ENCODE peak calls at places on chromosome 12, in eight cellular contexts. One of them, this sample, is unnamed.

GRCh38 chr12:57006809-57007475 is 596 bp upstream of the ZBTB39 start:
- DNase-seq in effector memory CD4-positive, alpha-beta T cell: no peak
- DNase-seq in stimulated activated CD8-positive, alpha-beta memory T cell treated with anti-CD3 and anti-CD28 coated beads, Interleukin-4, amount 100 ng/mL, for 24 hours: no peak
- DNase-seq in NCI-H345: no peak
- DNase-seq in LoVo: no peak
- DNase-seq in NCI-H1417 treated with DMSO at 0.1 percent for 48 hours: no peak
- DNase-seq in posterior vena cava: no peak
- DNase-seq in CD4-positive, CD25-positive, alpha-beta regulatory T cell: peak; percentile 18
- DNase-seq in this sample: no peak

GRCh38 chr12:46749322-46749721 is 76.5 kb downstream of the SLC38A4 start:
- DNase-seq in LoVo: no peak
- DNase-seq in NCI-H1417 treated with DMSO at 0.1 percent for 48 hours: no peak
- DNase-seq in effector memory CD4-positive, alpha-beta T cell: no peak
- DNase-seq in posterior vena cava: no peak
- DNase-seq in NCI-H345: no peak
- DNase-seq in CD4-positive, CD25-positive, alpha-beta regulatory T cell: no peak
- DNase-seq in stimulated activated CD8-positive, alpha-beta memory T cell treated with anti-CD3 and anti-CD28 coated beads, Interleukin-4, amount 100 ng/mL, for 24 hours: no peak
- DNase-seq in this sample: no peak

GRCh38 chr12:108302471-108303311 is 36.4 kb downstream of the CMKLR1 start:
- DNase-seq in stimulated activated CD8-positive, alpha-beta memory T cell treated with anti-CD3 and anti-CD28 coated beads, Interleukin-4, amount 100 ng/mL, for 24 hours: no peak
- DNase-seq in NCI-H345: no peak
- DNase-seq in LoVo: peak; percentile 87
- DNase-seq in effector memory CD4-positive, alpha-beta T cell: no peak
- DNase-seq in CD4-positive, CD25-positive, alpha-beta regulatory T cell: no peak
- DNase-seq in NCI-H1417 treated with DMSO at 0.1 percent for 48 hours: no peak
- DNase-seq in posterior vena cava: peak; percentile 96
- DNase-seq in this sample: peak; percentile 83

GRCh38 chr12:92503977-92504966 is 198.5 kb upstream of the PLEKHG7 start:
- DNase-seq in NCI-H1417 treated with DMSO at 0.1 percent for 48 hours: no peak
- DNase-seq in effector memory CD4-positive, alpha-beta T cell: no peak
- DNase-seq in NCI-H345: no peak
- DNase-seq in posterior vena cava: no peak
- DNase-seq in LoVo: no peak
- DNase-seq in CD4-positive, CD25-positive, alpha-beta regulatory T cell: no peak
- DNase-seq in stimulated activated CD8-positive, alpha-beta memory T cell treated with anti-CD3 and anti-CD28 coated beads, Interleukin-4, amount 100 ng/mL, for 24 hours: no peak
- DNase-seq in this sample: no peak

GRCh38 chr12:121803861-121804416 is at the start of gene SETD1B:
- DNase-seq in posterior vena cava: no peak
- DNase-seq in effector memory CD4-positive, alpha-beta T cell: no peak
- DNase-seq in CD4-positive, CD25-positive, alpha-beta regulatory T cell: peak; percentile 74
- DNase-seq in NCI-H345: peak; percentile 30
- DNase-seq in stimulated activated CD8-positive, alpha-beta memory T cell treated with anti-CD3 and anti-CD28 coated beads, Interleukin-4, amount 100 ng/mL, for 24 hours: no peak
- DNase-seq in LoVo: peak; percentile 84
- DNase-seq in NCI-H1417 treated with DMSO at 0.1 percent for 48 hours: no peak
- DNase-seq in this sample: peak; percentile 82

GRCh38 chr12:13187399-13187798 is 9.1 kb upstream of the EMP1 start:
- DNase-seq in NCI-H345: no peak
- DNase-seq in stimulated activated CD8-positive, alpha-beta memory T cell treated with anti-CD3 and anti-CD28 coated beads, Interleukin-4, amount 100 ng/mL, for 24 hours: no peak
- DNase-seq in LoVo: no peak
- DNase-seq in effector memory CD4-positive, alpha-beta T cell: no peak
- DNase-seq in NCI-H1417 treated with DMSO at 0.1 percent for 48 hours: no peak
- DNase-seq in CD4-positive, CD25-positive, alpha-beta regulatory T cell: no peak
- DNase-seq in posterior vena cava: no peak
- DNase-seq in this sample: no peak

GRCh38 chr12:51926064-51926632 is 18.8 kb downstream of the ACVRL1 start:
- DNase-seq in effector memory CD4-positive, alpha-beta T cell: no peak
- DNase-seq in CD4-positive, CD25-positive, alpha-beta regulatory T cell: no peak
- DNase-seq in posterior vena cava: peak; percentile 60
- DNase-seq in stimulated activated CD8-positive, alpha-beta memory T cell treated with anti-CD3 and anti-CD28 coated beads, Interleukin-4, amount 100 ng/mL, for 24 hours: no peak
- DNase-seq in NCI-H345: no peak
- DNase-seq in NCI-H1417 treated with DMSO at 0.1 percent for 48 hours: no peak
- DNase-seq in LoVo: no peak
- DNase-seq in this sample: no peak

GRCh38 chr12:7319934-7320333 is 16.1 kb downstream of the ACSM4 start:
- DNase-seq in CD4-positive, CD25-positive, alpha-beta regulatory T cell: peak; percentile 2
- DNase-seq in posterior vena cava: no peak
- DNase-seq in NCI-H1417 treated with DMSO at 0.1 percent for 48 hours: no peak
- DNase-seq in effector memory CD4-positive, alpha-beta T cell: no peak
- DNase-seq in NCI-H345: no peak
- DNase-seq in stimulated activated CD8-positive, alpha-beta memory T cell treated with anti-CD3 and anti-CD28 coated beads, Interleukin-4, amount 100 ng/mL, for 24 hours: no peak
- DNase-seq in LoVo: no peak
- DNase-seq in this sample: no peak

GRCh38 chr12:10205251-10205807 is 7.3 kb upstream of the GABARAPL1 start:
- DNase-seq in LoVo: no peak
- DNase-seq in stimulated activated CD8-positive, alpha-beta memory T cell treated with anti-CD3 and anti-CD28 coated beads, Interleukin-4, amount 100 ng/mL, for 24 hours: no peak
- DNase-seq in NCI-H345: no peak
- DNase-seq in CD4-positive, CD25-positive, alpha-beta regulatory T cell: no peak
- DNase-seq in posterior vena cava: no peak
- DNase-seq in effector memory CD4-positive, alpha-beta T cell: no peak
- DNase-seq in NCI-H1417 treated with DMSO at 0.1 percent for 48 hours: no peak
- DNase-seq in this sample: no peak

GRCh38 chr12:100268835-100269564 is 2.0 kb downstream of the SCYL2 start:
- DNase-seq in NCI-H345: no peak
- DNase-seq in CD4-positive, CD25-positive, alpha-beta regulatory T cell: peak; percentile 1
- DNase-seq in posterior vena cava: no peak
- DNase-seq in NCI-H1417 treated with DMSO at 0.1 percent for 48 hours: no peak
- DNase-seq in effector memory CD4-positive, alpha-beta T cell: no peak
- DNase-seq in LoVo: no peak
- DNase-seq in stimulated activated CD8-positive, alpha-beta memory T cell treated with anti-CD3 and anti-CD28 coated beads, Interleukin-4, amount 100 ng/mL, for 24 hours: no peak
- DNase-seq in this sample: peak; percentile 24

GRCh38 chr12:117352260-117352659 is 9.2 kb downstream of the NOS1 start:
- DNase-seq in posterior vena cava: no peak
- DNase-seq in LoVo: no peak
- DNase-seq in stimulated activated CD8-positive, alpha-beta memory T cell treated with anti-CD3 and anti-CD28 coated beads, Interleukin-4, amount 100 ng/mL, for 24 hours: no peak
- DNase-seq in CD4-positive, CD25-positive, alpha-beta regulatory T cell: no peak
- DNase-seq in effector memory CD4-positive, alpha-beta T cell: no peak
- DNase-seq in NCI-H345: no peak
- DNase-seq in NCI-H1417 treated with DMSO at 0.1 percent for 48 hours: no peak
- DNase-seq in this sample: no peak

GRCh38 chr12:2170376-2170775 is 117.6 kb downstream of the CACNA1C start:
- DNase-seq in effector memory CD4-positive, alpha-beta T cell: no peak
- DNase-seq in LoVo: no peak
- DNase-seq in CD4-positive, CD25-positive, alpha-beta regulatory T cell: no peak
- DNase-seq in NCI-H345: no peak
- DNase-seq in posterior vena cava: no peak
- DNase-seq in stimulated activated CD8-positive, alpha-beta memory T cell treated with anti-CD3 and anti-CD28 coated beads, Interleukin-4, amount 100 ng/mL, for 24 hours: no peak
- DNase-seq in NCI-H1417 treated with DMSO at 0.1 percent for 48 hours: no peak
- DNase-seq in this sample: no peak

GRCh38 chr12:5060958-5061357 is 17.3 kb downstream of the KCNA5 start:
- DNase-seq in posterior vena cava: no peak
- DNase-seq in LoVo: no peak
- DNase-seq in CD4-positive, CD25-positive, alpha-beta regulatory T cell: no peak
- DNase-seq in effector memory CD4-positive, alpha-beta T cell: no peak
- DNase-seq in NCI-H1417 treated with DMSO at 0.1 percent for 48 hours: no peak
- DNase-seq in NCI-H345: no peak
- DNase-seq in stimulated activated CD8-positive, alpha-beta memory T cell treated with anti-CD3 and anti-CD28 coated beads, Interleukin-4, amount 100 ng/mL, for 24 hours: no peak
- DNase-seq in this sample: no peak

GRCh38 chr12:113475451-113476085 is 3.9 kb upstream of the LHX5 start:
- DNase-seq in LoVo: no peak
- DNase-seq in stimulated activated CD8-positive, alpha-beta memory T cell treated with anti-CD3 and anti-CD28 coated beads, Interleukin-4, amount 100 ng/mL, for 24 hours: no peak
- DNase-seq in NCI-H1417 treated with DMSO at 0.1 percent for 48 hours: no peak
- DNase-seq in posterior vena cava: no peak
- DNase-seq in effector memory CD4-positive, alpha-beta T cell: no peak
- DNase-seq in NCI-H345: no peak
- DNase-seq in CD4-positive, CD25-positive, alpha-beta regulatory T cell: no peak
- DNase-seq in this sample: peak; percentile 63

GRCh38 chr12:16300706-16301105 is 23.2 kb upstream of the SLC15A5 start:
- DNase-seq in NCI-H345: no peak
- DNase-seq in LoVo: no peak
- DNase-seq in CD4-positive, CD25-positive, alpha-beta regulatory T cell: no peak
- DNase-seq in effector memory CD4-positive, alpha-beta T cell: no peak
- DNase-seq in posterior vena cava: no peak
- DNase-seq in stimulated activated CD8-positive, alpha-beta memory T cell treated with anti-CD3 and anti-CD28 coated beads, Interleukin-4, amount 100 ng/mL, for 24 hours: no peak
- DNase-seq in NCI-H1417 treated with DMSO at 0.1 percent for 48 hours: no peak
- DNase-seq in this sample: no peak

GRCh38 chr12:57887631-57888406 is 41.3 kb upstream of the CTDSP2 start:
- DNase-seq in CD4-positive, CD25-positive, alpha-beta regulatory T cell: no peak
- DNase-seq in effector memory CD4-positive, alpha-beta T cell: no peak
- DNase-seq in stimulated activated CD8-positive, alpha-beta memory T cell treated with anti-CD3 and anti-CD28 coated beads, Interleukin-4, amount 100 ng/mL, for 24 hours: no peak
- DNase-seq in NCI-H1417 treated with DMSO at 0.1 percent for 48 hours: no peak
- DNase-seq in NCI-H345: peak; percentile 42
- DNase-seq in LoVo: no peak
- DNase-seq in posterior vena cava: peak; percentile 89
- DNase-seq in this sample: peak; percentile 57

GRCh38 chr12:110796952-110797351 is 49.8 kb upstream of the CCDC63 start:
- DNase-seq in NCI-H1417 treated with DMSO at 0.1 percent for 48 hours: no peak
- DNase-seq in stimulated activated CD8-positive, alpha-beta memory T cell treated with anti-CD3 and anti-CD28 coated beads, Interleukin-4, amount 100 ng/mL, for 24 hours: no peak
- DNase-seq in LoVo: peak; percentile 50
- DNase-seq in posterior vena cava: no peak
- DNase-seq in effector memory CD4-positive, alpha-beta T cell: no peak
- DNase-seq in CD4-positive, CD25-positive, alpha-beta regulatory T cell: no peak
- DNase-seq in NCI-H345: no peak
- DNase-seq in this sample: no peak

GRCh38 chr12:126191037-126191891 is 1126.0 kb downstream of the AACS start:
- DNase-seq in NCI-H1417 treated with DMSO at 0.1 percent for 48 hours: no peak
- DNase-seq in CD4-positive, CD25-positive, alpha-beta regulatory T cell: no peak
- DNase-seq in LoVo: no peak
- DNase-seq in stimulated activated CD8-positive, alpha-beta memory T cell treated with anti-CD3 and anti-CD28 coated beads, Interleukin-4, amount 100 ng/mL, for 24 hours: no peak
- DNase-seq in posterior vena cava: no peak
- DNase-seq in NCI-H345: peak; percentile 45
- DNase-seq in effector memory CD4-positive, alpha-beta T cell: no peak
- DNase-seq in this sample: peak; percentile 64

GRCh38 chr12:66623455-66623854 is 55.4 kb downstream of the GRIP1 start:
- DNase-seq in posterior vena cava: no peak
- DNase-seq in LoVo: no peak
- DNase-seq in CD4-positive, CD25-positive, alpha-beta regulatory T cell: no peak
- DNase-seq in stimulated activated CD8-positive, alpha-beta memory T cell treated with anti-CD3 and anti-CD28 coated beads, Interleukin-4, amount 100 ng/mL, for 24 hours: no peak
- DNase-seq in NCI-H345: no peak
- DNase-seq in effector memory CD4-positive, alpha-beta T cell: no peak
- DNase-seq in NCI-H1417 treated with DMSO at 0.1 percent for 48 hours: no peak
- DNase-seq in this sample: no peak

GRCh38 chr12:74725154-74725553 is 187.5 kb downstream of the ATXN7L3B start:
- DNase-seq in CD4-positive, CD25-positive, alpha-beta regulatory T cell: no peak
- DNase-seq in effector memory CD4-positive, alpha-beta T cell: no peak
- DNase-seq in LoVo: peak; percentile 62
- DNase-seq in NCI-H1417 treated with DMSO at 0.1 percent for 48 hours: no peak
- DNase-seq in posterior vena cava: no peak
- DNase-seq in NCI-H345: no peak
- DNase-seq in stimulated activated CD8-positive, alpha-beta memory T cell treated with anti-CD3 and anti-CD28 coated beads, Interleukin-4, amount 100 ng/mL, for 24 hours: no peak
- DNase-seq in this sample: no peak